ENCODE peak calls at places on chromosomes 2 and 18, in five cellular contexts. One of them, this sample, is unnamed.

GRCh38 chr2:101846973-101847372 is 144.8 kb upstream of the IL1R2 start:
- DNase-seq in fibroblast of mammary gland: peak; percentile 62
- DNase-seq in GM20000: no peak
- DNase-seq in GM10248: no peak
- DNase-seq in vagina: no peak
- DNase-seq in this sample: no peak

GRCh38 chr2:133458280-133458679 is 110.0 kb downstream of the NCKAP5 start:
- DNase-seq in fibroblast of mammary gland: peak; percentile 0
- DNase-seq in GM20000: no peak
- DNase-seq in GM10248: no peak
- DNase-seq in vagina: no peak
- DNase-seq in this sample: no peak

GRCh38 chr2:39778233-39778632 is 825 bp downstream of the THUMPD2 start:
- DNase-seq in fibroblast of mammary gland: no peak
- DNase-seq in GM20000: no peak
- DNase-seq in GM10248: no peak
- DNase-seq in vagina: no peak
- DNase-seq in this sample: no peak

GRCh38 chr2:207727256-207727655 is 15.8 kb downstream of the CCNYL1 start:
- DNase-seq in fibroblast of mammary gland: peak; percentile 49
- DNase-seq in GM20000: no peak
- DNase-seq in GM10248: no peak
- DNase-seq in vagina: no peak
- DNase-seq in this sample: no peak

GRCh38 chr2:124437811-124438210 is 412.7 kb downstream of the CNTNAP5 start:
- DNase-seq in fibroblast of mammary gland: no peak
- DNase-seq in GM20000: no peak
- DNase-seq in GM10248: no peak
- DNase-seq in vagina: no peak
- DNase-seq in this sample: no peak

GRCh38 chr2:215843579-215843978 is 169.8 kb downstream of the MREG start:
- DNase-seq in fibroblast of mammary gland: peak; percentile 98
- DNase-seq in GM20000: no peak
- DNase-seq in GM10248: no peak
- DNase-seq in vagina: no peak
- DNase-seq in this sample: no peak

GRCh38 chr2:238321467-238321866 is 1.1 kb downstream of the TRAF3IP1 start:
- DNase-seq in fibroblast of mammary gland: no peak
- DNase-seq in GM20000: no peak
- DNase-seq in GM10248: no peak
- DNase-seq in vagina: no peak
- DNase-seq in this sample: no peak

GRCh38 chr2:41414486-41415230 is 633.2 kb upstream of the PKDCC start:
- DNase-seq in fibroblast of mammary gland: peak; percentile 48
- DNase-seq in GM20000: peak; percentile 21
- DNase-seq in GM10248: peak; percentile 14
- DNase-seq in vagina: no peak
- DNase-seq in this sample: peak; percentile 11

GRCh38 chr2:41932241-41933034 is 115.4 kb upstream of the PKDCC start:
- DNase-seq in fibroblast of mammary gland: peak; percentile 99
- DNase-seq in GM20000: no peak
- DNase-seq in GM10248: no peak
- DNase-seq in vagina: peak; percentile 96
- DNase-seq in this sample: no peak

GRCh38 chr2:109647636-109648035 is 33.5 kb downstream of the SOWAHC start:
- DNase-seq in fibroblast of mammary gland: no peak
- DNase-seq in GM20000: no peak
- DNase-seq in GM10248: no peak
- DNase-seq in vagina: no peak
- DNase-seq in this sample: no peak

GRCh38 chr2:58939388-58939787 is 698.3 kb upstream of the FANCL start:
- DNase-seq in fibroblast of mammary gland: peak; percentile 40
- DNase-seq in GM20000: no peak
- DNase-seq in GM10248: no peak
- DNase-seq in vagina: no peak
- DNase-seq in this sample: no peak

GRCh38 chr2:185144159-185144919 is 546.0 kb downstream of the ZNF804A start:
- DNase-seq in fibroblast of mammary gland: no peak
- DNase-seq in GM20000: no peak
- DNase-seq in GM10248: no peak
- DNase-seq in vagina: no peak
- DNase-seq in this sample: no peak

GRCh38 chr18:74929110-74929509 is 279.8 kb downstream of the PTGR3 start:
- DNase-seq in fibroblast of mammary gland: no peak
- DNase-seq in GM20000: no peak
- DNase-seq in GM10248: no peak
- DNase-seq in vagina: no peak
- DNase-seq in this sample: no peak

GRCh38 chr18:58662118-58662517 is 9.1 kb upstream of the MALT1 start:
- DNase-seq in fibroblast of mammary gland: no peak
- DNase-seq in GM20000: no peak
- DNase-seq in GM10248: no peak
- DNase-seq in vagina: no peak
- DNase-seq in this sample: no peak

GRCh38 chr2:127182626-127183458 is 37.3 kb downstream of the CYP27C1 start:
- DNase-seq in fibroblast of mammary gland: no peak
- DNase-seq in GM20000: no peak
- DNase-seq in GM10248: no peak
- DNase-seq in vagina: no peak
- DNase-seq in this sample: no peak

GRCh38 chr2:66790651-66791181 is 355.8 kb downstream of the MEIS1 start:
- DNase-seq in fibroblast of mammary gland: peak; percentile 70
- DNase-seq in GM20000: no peak
- DNase-seq in GM10248: no peak
- DNase-seq in vagina: no peak
- DNase-seq in this sample: no peak

GRCh38 chr2:43345391-43345813 is 119.0 kb upstream of the ZFP36L2 start:
- DNase-seq in fibroblast of mammary gland: peak; percentile 53
- DNase-seq in GM20000: no peak
- DNase-seq in GM10248: no peak
- DNase-seq in vagina: no peak
- DNase-seq in this sample: no peak

GRCh38 chr2:162125138-162125537 is 26.9 kb downstream of the GCG start:
- DNase-seq in fibroblast of mammary gland: no peak
- DNase-seq in GM20000: no peak
- DNase-seq in GM10248: no peak
- DNase-seq in vagina: no peak
- DNase-seq in this sample: no peak

GRCh38 chr2:239789711-239790110 is 235.4 kb downstream of the NDUFA10 start:
- DNase-seq in fibroblast of mammary gland: no peak
- DNase-seq in GM20000: no peak
- DNase-seq in GM10248: no peak
- DNase-seq in vagina: no peak
- DNase-seq in this sample: no peak

GRCh38 chr18:49174478-49174877 is 223.7 kb upstream of the SMAD7 start:
- DNase-seq in fibroblast of mammary gland: peak; percentile 94
- DNase-seq in GM20000: no peak
- DNase-seq in GM10248: no peak
- DNase-seq in vagina: no peak
- DNase-seq in this sample: no peak

GRCh38 chr2:207041279-207041678 is 102.0 kb downstream of the CPO start:
- DNase-seq in fibroblast of mammary gland: peak; percentile 15
- DNase-seq in GM20000: no peak
- DNase-seq in GM10248: no peak
- DNase-seq in vagina: no peak
- DNase-seq in this sample: no peak

GRCh38 chr2:36849265-36849664 is 117.1 kb downstream of the STRN start:
- DNase-seq in fibroblast of mammary gland: no peak
- DNase-seq in GM20000: no peak
- DNase-seq in GM10248: no peak
- DNase-seq in vagina: no peak
- DNase-seq in this sample: no peak

GRCh38 chr2:150644298-150645067 is 157.0 kb upstream of the RND3 start:
- DNase-seq in fibroblast of mammary gland: peak; percentile 76
- DNase-seq in GM20000: no peak
- DNase-seq in GM10248: no peak
- DNase-seq in vagina: no peak
- DNase-seq in this sample: no peak

GRCh38 chr2:150486539-150487484 is 655 bp downstream of the RND3 start:
- DNase-seq in fibroblast of mammary gland: peak; percentile 56
- DNase-seq in GM20000: peak; percentile 24
- DNase-seq in GM10248: peak; percentile 21
- DNase-seq in vagina: no peak
- DNase-seq in this sample: no peak

GRCh38 chr2:143481728-143482127 is 352.5 kb downstream of the ARHGAP15 start:
- DNase-seq in fibroblast of mammary gland: no peak
- DNase-seq in GM20000: no peak
- DNase-seq in GM10248: no peak
- DNase-seq in vagina: no peak
- DNase-seq in this sample: no peak

GRCh38 chr2:100289020-100289419 is 33.3 kb downstream of the LONRF2 start:
- DNase-seq in fibroblast of mammary gland: no peak
- DNase-seq in GM20000: no peak
- DNase-seq in GM10248: no peak
- DNase-seq in vagina: no peak
- DNase-seq in this sample: no peak

GRCh38 chr18:8998481-8999217 is 103.8 kb upstream of the NDUFV2 start:
- DNase-seq in fibroblast of mammary gland: peak; percentile 25
- DNase-seq in GM20000: no peak
- DNase-seq in GM10248: no peak
- DNase-seq in vagina: no peak
- DNase-seq in this sample: no peak

GRCh38 chr2:2847131-2847740 is 516.2 kb upstream of the MYT1L start:
- DNase-seq in fibroblast of mammary gland: no peak
- DNase-seq in GM20000: no peak
- DNase-seq in GM10248: no peak
- DNase-seq in vagina: no peak
- DNase-seq in this sample: no peak

GRCh38 chr2:234500394-234501006 is 3.6 kb upstream of the ARL4C start:
- DNase-seq in fibroblast of mammary gland: peak; percentile 64
- DNase-seq in GM20000: peak; percentile 70
- DNase-seq in GM10248: peak; percentile 61
- DNase-seq in vagina: no peak
- DNase-seq in this sample: peak; percentile 81

GRCh38 chr2:41947701-41948396 is 100.0 kb upstream of the PKDCC start:
- DNase-seq in fibroblast of mammary gland: no peak
- DNase-seq in GM20000: no peak
- DNase-seq in GM10248: no peak
- DNase-seq in vagina: no peak
- DNase-seq in this sample: no peak

DNA sequence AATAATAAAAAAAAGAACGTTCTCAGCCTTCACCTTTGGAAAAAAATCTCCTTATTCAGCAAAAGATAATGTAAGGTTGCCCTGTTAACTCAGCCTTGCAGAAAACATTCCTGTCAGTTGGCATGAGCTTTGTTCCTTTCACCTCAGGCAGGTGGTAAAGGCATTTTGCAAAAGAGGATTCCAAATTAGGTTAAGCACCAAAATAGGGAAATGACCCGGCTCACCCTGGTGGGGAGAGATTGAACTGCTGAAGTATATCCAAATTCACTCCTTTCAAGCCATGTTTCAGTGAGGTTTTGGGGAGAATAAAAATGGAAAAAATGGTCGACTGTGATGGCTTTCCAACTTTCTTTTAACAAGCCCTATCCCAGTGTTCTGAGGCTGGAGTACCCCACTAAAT is 1988.8 kb upstream of the PIK3C3 start:
- DNase-seq in fibroblast of mammary gland: peak; percentile 21
- DNase-seq in GM20000: no peak
- DNase-seq in GM10248: no peak
- DNase-seq in vagina: no peak
- DNase-seq in this sample: no peak
- TF ChIP-seq CTCF in fibroblast of mammary gland: peak; percentile 51
- TF ChIP-seq CTCF in GM20000: no peak
- TF ChIP-seq CTCF in GM10248: no peak
- TF ChIP-seq CTCF in vagina: no peak
- TF ChIP-seq CTCF in this sample: no peak

GRCh38 chr2:47246646-47247045 is 91.5 kb upstream of the STPG4 start:
- DNase-seq in fibroblast of mammary gland: no peak
- DNase-seq in GM20000: no peak
- DNase-seq in GM10248: no peak
- DNase-seq in vagina: no peak
- DNase-seq in this sample: no peak

GRCh38 chr2:47251404-47251675 is 96.2 kb upstream of the STPG4 start:
- DNase-seq in fibroblast of mammary gland: no peak
- DNase-seq in GM20000: no peak
- DNase-seq in GM10248: no peak
- DNase-seq in vagina: no peak
- DNase-seq in this sample: no peak

GRCh38 chr2:47249427-47249826 is 94.3 kb upstream of the STPG4 start:
- DNase-seq in fibroblast of mammary gland: no peak
- DNase-seq in GM20000: no peak
- DNase-seq in GM10248: no peak
- DNase-seq in vagina: no peak
- DNase-seq in this sample: no peak

GRCh38 chr2:47250576-47251403 is 95.7 kb upstream of the STPG4 start:
- DNase-seq in fibroblast of mammary gland: no peak
- DNase-seq in GM20000: no peak
- DNase-seq in GM10248: no peak
- DNase-seq in vagina: no peak
- DNase-seq in this sample: no peak

GRCh38 chr2:47249931-47250330 is 94.8 kb upstream of the STPG4 start:
- DNase-seq in fibroblast of mammary gland: no peak
- DNase-seq in GM20000: no peak
- DNase-seq in GM10248: no peak
- DNase-seq in vagina: no peak
- DNase-seq in this sample: no peak
- TF ChIP-seq CTCF in fibroblast of mammary gland: no peak
- TF ChIP-seq CTCF in GM20000: no peak
- TF ChIP-seq CTCF in GM10248: no peak
- TF ChIP-seq CTCF in vagina: no peak
- TF ChIP-seq CTCF in this sample: no peak

DNA sequence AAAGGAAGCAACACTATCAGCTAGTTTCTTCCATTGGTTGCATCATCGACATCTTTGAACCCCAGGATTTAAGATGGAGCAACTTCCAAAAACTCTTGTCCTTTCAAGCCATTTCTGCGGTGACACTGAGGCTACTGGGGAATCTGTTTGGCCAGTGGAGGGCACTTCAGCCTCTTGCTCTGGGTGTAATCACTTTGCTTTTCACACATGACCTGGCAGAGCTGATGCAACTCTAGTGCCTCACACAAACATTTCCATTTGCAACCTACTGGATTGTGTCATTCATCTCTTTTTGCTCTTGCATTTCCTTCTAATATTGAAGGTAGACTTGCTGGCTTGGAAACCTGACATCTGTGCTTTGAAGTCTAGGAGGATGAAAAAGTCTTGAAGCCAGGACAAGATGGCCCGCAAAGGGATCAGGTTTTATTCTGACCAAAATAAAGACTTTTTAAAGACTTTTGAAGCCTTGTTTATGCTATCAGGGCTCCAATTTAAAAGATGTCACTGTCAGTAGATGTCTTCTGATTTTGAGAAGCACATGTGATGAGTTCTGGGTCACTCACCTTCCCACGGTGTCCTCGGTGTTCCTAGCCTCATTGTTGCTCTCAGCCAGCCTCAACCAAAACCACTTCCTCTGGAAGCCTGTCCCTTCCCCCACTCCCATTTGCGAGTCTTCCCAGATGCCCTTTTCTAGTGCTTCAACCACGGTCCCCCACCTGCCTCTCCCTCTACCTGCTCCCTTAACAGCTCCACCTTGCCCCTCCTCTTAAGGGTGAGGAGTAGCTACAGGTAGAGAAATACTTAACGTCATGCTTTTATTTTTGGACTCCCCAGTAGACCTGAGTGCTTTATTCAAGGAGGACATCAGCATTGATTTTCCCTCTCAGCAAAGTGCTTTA is 69.7 kb upstream of the KCNE4 start:
- DNase-seq in fibroblast of mammary gland: peak; percentile 88
- DNase-seq in GM20000: no peak
- DNase-seq in GM10248: no peak
- DNase-seq in vagina: no peak
- DNase-seq in this sample: peak; percentile 30
- TF ChIP-seq CTCF in fibroblast of mammary gland: peak; percentile 83
- TF ChIP-seq CTCF in GM20000: no peak
- TF ChIP-seq CTCF in GM10248: peak; percentile 25
- TF ChIP-seq CTCF in vagina: peak; percentile 38
- TF ChIP-seq CTCF in this sample: no peak

GRCh38 chr18:63022429-63023022 is 297.0 kb downstream of the BCL2 start:
- DNase-seq in fibroblast of mammary gland: no peak
- DNase-seq in GM20000: no peak
- DNase-seq in GM10248: no peak
- DNase-seq in vagina: no peak
- DNase-seq in this sample: peak; percentile 24
- TF ChIP-seq CTCF in fibroblast of mammary gland: peak; percentile 27
- TF ChIP-seq CTCF in GM20000: peak; percentile 19
- TF ChIP-seq CTCF in GM10248: peak; percentile 21
- TF ChIP-seq CTCF in vagina: no peak
- TF ChIP-seq CTCF in this sample: peak; percentile 55